ENCODE peak calls at places on chromosome 1, in six cellular contexts. V, Q, T, S, A and M are unnamed samples.

GRCh38 chr1:25486602-25487001 is 55.9 kb downstream of the MACO1 start:
- DNase-seq in S (no peak), V (no peak), A (no peak), Q (no peak), T (no peak), M (peak)

GRCh38 chr1:14778882-14779594 is 180.6 kb downstream of the KAZN start:
- DNase-seq in Q (peak), S (peak), T (no peak), V (no peak), A (no peak), M (peak)

GRCh38 chr1:215739028-215739427 is 171.9 kb downstream of the KCTD3 start:
- DNase-seq in Q (no peak), T (no peak), A (no peak), S (no peak), V (no peak), M (no peak)

GRCh38 chr1:157236072-157236471 is 97.9 kb upstream of the ETV3 start:
- DNase-seq in Q (no peak), A (no peak), S (no peak), V (no peak), T (no peak), M (no peak)

GRCh38 chr1:167128261-167129227 is 34.7 kb downstream of the STYXL2 start:
- DNase-seq in Q (no peak), A (no peak), S (no peak), T (no peak), V (no peak), M (no peak)

GRCh38 chr1:178946855-178947687 is 76.2 kb upstream of the ANGPTL1 start:
- DNase-seq in S (no peak), T (no peak), A (no peak), Q (no peak), V (no peak), M (no peak)

GRCh38 chr1:23904748-23905357 is 8.3 kb downstream of the CNR2 start:
- DNase-seq in V (peak), Q (no peak), A (no peak), T (no peak), S (no peak), M (no peak)

GRCh38 chr1:73839922-73840321 is 358.1 kb downstream of the LRRIQ3 start:
- DNase-seq in T (no peak), Q (no peak), A (no peak), V (peak), S (no peak), M (no peak)

GRCh38 chr1:223815865-223816264 is 29.9 kb downstream of the TP53BP2 start:
- DNase-seq in S (no peak), V (no peak), T (no peak), Q (no peak), A (no peak), M (no peak)

GRCh38 chr1:7560128-7560527 is 211.0 kb upstream of the VAMP3 start:
- DNase-seq in A (no peak), Q (no peak), S (no peak), V (no peak), T (no peak), M (no peak)

GRCh38 chr1:160070243-160071163 is 543 bp upstream of the KCNJ10 start:
- DNase-seq in S (peak), T (peak), A (peak), V (no peak), Q (peak), M (peak)